ENCODE peak calls at places on chromosomes 5 and 9, in four cellular contexts. One of them, this sample, is unnamed. For H3K36me3 and H3K4me1, the result is how much of the 10 kb centered on the place peaks cover.

GRCh38 chr5:107072967-107073366 is 597.8 kb downstream of the EFNA5 start:
- DNase-seq in transverse colon: no peak
- DNase-seq in tibial nerve: no peak
- DNase-seq in right lobe of liver: no peak
- DNase-seq in this sample: no peak

GRCh38 chr9:30362368-30362767 is 2022.1 kb upstream of the ACO1 start:
- DNase-seq in right lobe of liver: no peak
- DNase-seq in tibial nerve: no peak
- DNase-seq in transverse colon: no peak
- DNase-seq in this sample: no peak

GRCh38 chr5:121819661-121820261 is 31.9 kb upstream of the FTMT start:
- DNase-seq in transverse colon: no peak
- DNase-seq in tibial nerve: no peak
- DNase-seq in right lobe of liver: no peak
- DNase-seq in this sample: no peak

GRCh38 chr9:72207278-72207677 is 58.0 kb downstream of the GDA start:
- DNase-seq in right lobe of liver: no peak
- DNase-seq in tibial nerve: no peak
- DNase-seq in transverse colon: no peak
- DNase-seq in this sample: no peak

GRCh38 chr9:124013263-124014211 is 2.0 kb downstream of the LHX2 start:
- DNase-seq in right lobe of liver: peak
- DNase-seq in tibial nerve: no peak
- DNase-seq in transverse colon: no peak
- DNase-seq in this sample: no peak

GRCh38 chr5:2217219-2217618 is 334.5 kb upstream of the IRX4 start:
- DNase-seq in tibial nerve: no peak
- DNase-seq in right lobe of liver: no peak
- DNase-seq in transverse colon: no peak
- DNase-seq in this sample: no peak

GRCh38 chr9:16197578-16198370 is 644.9 kb downstream of the CCDC171 start:
- DNase-seq in right lobe of liver: no peak
- DNase-seq in tibial nerve: no peak
- DNase-seq in transverse colon: no peak
- DNase-seq in this sample: no peak

GRCh38 chr9:88189371-88189770 is 51.1 kb upstream of the SPATA31C2 start:
- DNase-seq in right lobe of liver: no peak
- DNase-seq in tibial nerve: no peak
- DNase-seq in transverse colon: no peak
- DNase-seq in this sample: no peak

GRCh38 chr5:94361832-94362754 is 256.3 kb downstream of the KIAA0825 start:
- DNase-seq in right lobe of liver: no peak
- DNase-seq in tibial nerve: no peak
- DNase-seq in transverse colon: no peak
- DNase-seq in this sample: no peak

GRCh38 chr9:19630762-19631161 is 158.1 kb downstream of the SLC24A2 start:
- DNase-seq in transverse colon: no peak
- DNase-seq in tibial nerve: no peak
- DNase-seq in right lobe of liver: no peak
- DNase-seq in this sample: no peak

GRCh38 chr9:135958485-135958884 is 2.7 kb downstream of the UBAC1 start:
- DNase-seq in right lobe of liver: no peak
- DNase-seq in transverse colon: no peak
- DNase-seq in tibial nerve: no peak
- DNase-seq in this sample: no peak

GRCh38 chr9:98533866-98534265 is 174.9 kb downstream of the GABBR2 start:
- DNase-seq in transverse colon: no peak
- DNase-seq in right lobe of liver: no peak
- DNase-seq in tibial nerve: no peak
- DNase-seq in this sample: no peak

GRCh38 chr5:175219256-175219835 is 224.6 kb downstream of the DRD1 start:
- DNase-seq in tibial nerve: no peak
- DNase-seq in transverse colon: no peak
- DNase-seq in right lobe of liver: no peak
- DNase-seq in this sample: no peak

GRCh38 chr5:66337827-66338226 is 193.7 kb downstream of the SREK1 start:
- DNase-seq in right lobe of liver: no peak
- DNase-seq in tibial nerve: no peak
- DNase-seq in transverse colon: no peak
- DNase-seq in this sample: no peak

GRCh38 chr5:55407984-55408383 is 100.2 kb downstream of the MTREX start:
- DNase-seq in tibial nerve: no peak
- DNase-seq in transverse colon: no peak
- DNase-seq in right lobe of liver: no peak
- DNase-seq in this sample: no peak

GRCh38 chr5:533243-534005 is 9.2 kb upstream of the SLC9A3 start:
- DNase-seq in right lobe of liver: peak
- DNase-seq in transverse colon: no peak
- DNase-seq in tibial nerve: no peak
- DNase-seq in this sample: no peak

GRCh38 chr5:149268928-149269557 is 2.6 kb upstream of the AFAP1L1 start:
- DNase-seq in transverse colon: no peak
- DNase-seq in right lobe of liver: no peak
- DNase-seq in tibial nerve: no peak
- DNase-seq in this sample: no peak

GRCh38 chr5:45385321-45386058 is 310.7 kb downstream of the HCN1 start:
- DNase-seq in tibial nerve: no peak
- DNase-seq in transverse colon: no peak
- DNase-seq in right lobe of liver: no peak
- DNase-seq in this sample: no peak

GRCh38 chr5:178547753-178548415 is 42.3 kb downstream of the COL23A1 start:
- DNase-seq in right lobe of liver: no peak
- DNase-seq in transverse colon: no peak
- DNase-seq in tibial nerve: no peak
- DNase-seq in this sample: no peak

GRCh38 chr5:140261403-140262171 is 41.3 kb downstream of the PFDN1 start:
- DNase-seq in transverse colon: peak
- DNase-seq in tibial nerve: peak
- DNase-seq in right lobe of liver: peak
- DNase-seq in this sample: peak

GRCh38 chr5:58901271-58901670 is 318.4 kb downstream of the RAB3C start:
- DNase-seq in tibial nerve: no peak
- DNase-seq in right lobe of liver: no peak
- DNase-seq in transverse colon: no peak
- DNase-seq in this sample: no peak

GRCh38 chr9:78549711-78550110 is 252.8 kb downstream of the PSAT1 start:
- DNase-seq in tibial nerve: no peak
- DNase-seq in right lobe of liver: no peak
- DNase-seq in transverse colon: no peak
- DNase-seq in this sample: no peak

GRCh38 chr5:111083323-111083722 is 8.8 kb upstream of the WDR36 start:
- DNase-seq in tibial nerve: no peak
- DNase-seq in right lobe of liver: no peak
- DNase-seq in transverse colon: no peak
- DNase-seq in this sample: no peak

GRCh38 chr5:125659316-125660071 is 763.7 kb upstream of the GRAMD2B start:
- DNase-seq in transverse colon: no peak
- DNase-seq in right lobe of liver: no peak
- DNase-seq in tibial nerve: no peak
- DNase-seq in this sample: no peak

GRCh38 chr9:121283856-121284732 is 16.1 kb downstream of the GSN start:
- DNase-seq in right lobe of liver: no peak
- DNase-seq in transverse colon: no peak
- DNase-seq in tibial nerve: peak
- DNase-seq in this sample: no peak

GRCh38 chr5:77337716-77338115 is 127.2 kb downstream of the PDE8B start:
- DNase-seq in tibial nerve: no peak
- DNase-seq in right lobe of liver: no peak
- DNase-seq in transverse colon: no peak
- DNase-seq in this sample: no peak

GRCh38 chr9:92808726-92809451 is 44.3 kb upstream of the BICD2 start:
- DNase-seq in tibial nerve: no peak
- DNase-seq in right lobe of liver: peak
- DNase-seq in transverse colon: peak
- DNase-seq in this sample: peak

GRCh38 chr9:37730256-37730655 is 23.3 kb upstream of the TRMT10B start:
- DNase-seq in transverse colon: no peak
- DNase-seq in tibial nerve: no peak
- DNase-seq in right lobe of liver: no peak
- DNase-seq in this sample: no peak

GRCh38 chr5:141521244-141521781 is 32.4 kb downstream of the PCDHGC5 start:
- DNase-seq in right lobe of liver: no peak
- DNase-seq in tibial nerve: peak
- DNase-seq in transverse colon: peak
- DNase-seq in this sample: no peak

GRCh38 chr9:129709471-129710460 is 43.1 kb downstream of the PTGES start:
- DNase-seq in tibial nerve: no peak
- DNase-seq in transverse colon: no peak
- DNase-seq in right lobe of liver: no peak
- DNase-seq in this sample: no peak

GRCh38 chr5:160555836-160556660 is 134.4 kb downstream of the PTTG1 start:
- DNase-seq in tibial nerve: no peak
- DNase-seq in right lobe of liver: no peak
- DNase-seq in transverse colon: peak
- DNase-seq in this sample: no peak

GRCh38 chr9:79691496-79691895 is 119.7 kb downstream of the TLE4 start:
- DNase-seq in transverse colon: no peak
- DNase-seq in tibial nerve: no peak
- DNase-seq in right lobe of liver: no peak
- DNase-seq in this sample: no peak
- H3K36me3 ChIP-seq in transverse colon: under half
- H3K36me3 ChIP-seq in tibial nerve: under half
- H3K36me3 ChIP-seq in right lobe of liver: under half
- H3K36me3 ChIP-seq in this sample: under half

GRCh38 chr5:172424111-172424490 is 30.2 kb downstream of the SH3PXD2B start:
- DNase-seq in right lobe of liver: no peak
- DNase-seq in tibial nerve: no peak
- DNase-seq in transverse colon: no peak
- DNase-seq in this sample: no peak
- H3K4me1 ChIP-seq in right lobe of liver: under half
- H3K4me1 ChIP-seq in tibial nerve: half or more
- H3K4me1 ChIP-seq in transverse colon: half or more
- H3K4me1 ChIP-seq in this sample: under half

GRCh38 chr9:114285166-114285867 is 37.6 kb upstream of the ORM1 start:
- DNase-seq in right lobe of liver: no peak
- DNase-seq in tibial nerve: peak
- DNase-seq in transverse colon: no peak
- DNase-seq in this sample: peak
- TF ChIP-seq CTCF in right lobe of liver: no peak
- TF ChIP-seq CTCF in tibial nerve: no peak
- TF ChIP-seq CTCF in transverse colon: no peak
- TF ChIP-seq CTCF in this sample: no peak

GRCh38 chr5:135343417-135343816 is 55.6 kb downstream of the MACROH2A1 start:
- DNase-seq in tibial nerve: no peak
- DNase-seq in right lobe of liver: no peak
- DNase-seq in transverse colon: no peak
- DNase-seq in this sample: no peak
- H3K36me3 ChIP-seq in tibial nerve: under half
- H3K36me3 ChIP-seq in right lobe of liver: half or more
- H3K36me3 ChIP-seq in transverse colon: under half
- H3K36me3 ChIP-seq in this sample: half or more

GRCh38 chr9:107288701-107289100 is 5.6 kb downstream of the RAD23B start:
- DNase-seq in tibial nerve: no peak
- DNase-seq in right lobe of liver: no peak
- DNase-seq in transverse colon: no peak
- DNase-seq in this sample: no peak

GRCh38 chr9:107294756-107295155 is 11.7 kb downstream of the RAD23B start:
- DNase-seq in right lobe of liver: no peak
- DNase-seq in tibial nerve: no peak
- DNase-seq in transverse colon: no peak
- DNase-seq in this sample: no peak

GRCh38 chr9:107293555-107294085 is 10.5 kb downstream of the RAD23B start:
- DNase-seq in transverse colon: no peak
- DNase-seq in right lobe of liver: no peak
- DNase-seq in tibial nerve: no peak
- DNase-seq in this sample: no peak

GRCh38 chr9:107292811-107293554 is 9.9 kb downstream of the RAD23B start:
- DNase-seq in tibial nerve: no peak
- DNase-seq in right lobe of liver: no peak
- DNase-seq in transverse colon: no peak
- DNase-seq in this sample: no peak

GRCh38 chr9:107290619-107291018 is 7.5 kb downstream of the RAD23B start:
- DNase-seq in tibial nerve: no peak
- DNase-seq in transverse colon: no peak
- DNase-seq in right lobe of liver: no peak
- DNase-seq in this sample: no peak
- H3K4me1 ChIP-seq in tibial nerve: under half
- H3K4me1 ChIP-seq in transverse colon: half or more
- H3K4me1 ChIP-seq in right lobe of liver: half or more
- H3K4me1 ChIP-seq in this sample: half or more

DNA sequence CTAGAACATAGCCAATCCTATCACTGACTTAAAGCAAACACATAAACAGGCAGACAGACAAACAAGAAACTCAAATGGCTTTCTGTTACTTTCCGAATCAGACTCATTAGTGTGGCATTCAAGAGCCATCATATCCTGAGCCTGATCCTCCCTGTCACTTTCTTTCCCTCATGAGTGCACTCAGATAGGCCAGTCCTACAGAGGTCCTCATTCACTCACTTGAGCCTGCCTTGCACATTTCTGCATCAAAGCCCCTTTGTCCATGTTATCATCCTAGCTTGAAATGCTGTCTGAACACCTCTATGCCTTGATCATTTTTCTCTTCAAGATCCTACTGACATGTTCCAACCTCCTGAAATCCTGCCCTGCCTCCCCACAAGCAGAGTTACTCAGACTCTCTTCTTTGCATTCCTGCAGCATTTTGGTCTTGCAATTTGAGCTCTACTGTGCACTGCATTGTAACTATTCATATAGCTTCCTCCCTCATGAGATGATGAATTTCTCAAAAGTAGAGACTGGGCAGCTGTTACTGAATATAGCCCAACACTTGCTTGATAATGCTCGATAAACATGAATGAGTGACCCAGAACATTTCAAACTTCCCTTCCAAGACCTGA is 126.9 kb downstream of the PALM2AKAP2 start:
- DNase-seq in transverse colon: no peak
- DNase-seq in right lobe of liver: no peak
- DNase-seq in tibial nerve: no peak
- DNase-seq in this sample: no peak
- TF ChIP-seq CTCF in transverse colon: no peak
- TF ChIP-seq CTCF in right lobe of liver: no peak
- TF ChIP-seq CTCF in tibial nerve: no peak
- TF ChIP-seq CTCF in this sample: no peak